ENCODE peak calls at places on chromosomes 11 and 22, in seven cellular contexts. Z is M059J; I is cardiac fibroblast; U is GM23248; H is CD8-positive, alpha-beta memory T cell; C is GM20000; R is NCI-H1694. J is an unnamed sample.

GRCh38 chr11:78131956-78132355 is 7.5 kb downstream of the ALG8 start:
- DNase-seq in Z (peak), I (no peak), U (no peak), H (no peak), C (no peak), R (no peak), J (no peak)

GRCh38 chr22:44983878-44984482 is 25.8 kb downstream of the PHF21B start:
- DNase-seq in Z (no peak), I (no peak), U (no peak), H (no peak), C (no peak), R (no peak), J (no peak)

GRCh38 chr11:6443269-6444003 is 2.6 kb upstream of the HPX start:
- DNase-seq in Z (peak), I (peak), U (peak), H (peak), C (peak), R (peak), J (peak)

GRCh38 chr22:50289942-50290630 is 17.4 kb downstream of the PLXNB2 start:
- DNase-seq in Z (no peak), I (no peak), U (no peak), H (no peak), C (no peak), R (no peak), J (no peak)

GRCh38 chr11:110896358-110896757 is 184.1 kb upstream of the ARHGAP20 start:
- DNase-seq in Z (peak), I (peak), U (peak), H (no peak), C (no peak), R (no peak), J (no peak)

GRCh38 chr22:19889951-19890350 is 35.3 kb upstream of the GNB1L start:
- DNase-seq in Z (no peak), I (no peak), U (no peak), H (no peak), C (no peak), R (no peak), J (no peak)

GRCh38 chr22:42889290-42889689 is 32.2 kb upstream of the ARFGAP3 start:
- DNase-seq in Z (no peak), I (no peak), U (no peak), H (no peak), C (peak), R (no peak), J (no peak)

GRCh38 chr22:19824197-19825015 is 30.3 kb downstream of the GNB1L start:
- DNase-seq in Z (no peak), I (no peak), U (no peak), H (no peak), C (no peak), R (no peak), J (no peak)

GRCh38 chr11:43576834-43577521 is 103.6 kb upstream of the HSD17B12 start:
- DNase-seq in Z (peak), I (peak), U (peak), H (no peak), C (peak), R (no peak), J (peak)

GRCh38 chr22:42192547-42192946 is 61.9 kb upstream of the CYP2D6 start:
- DNase-seq in Z (no peak), I (no peak), U (no peak), H (no peak), C (no peak), R (no peak), J (no peak)

GRCh38 chr11:102383839-102384238 is 36.8 kb downstream of the BIRC2 start:
- DNase-seq in Z (no peak), I (no peak), U (no peak), H (no peak), C (no peak), R (no peak), J (no peak)

GRCh38 chr11:33869511-33870422 is 22.1 kb downstream of the LMO2 start:
- DNase-seq in Z (peak), I (peak), U (peak), H (no peak), C (peak), R (no peak), J (peak)

GRCh38 chr11:92276773-92277172 is 52.2 kb downstream of the FAT3 start:
- DNase-seq in Z (peak), I (no peak), U (peak), H (no peak), C (no peak), R (no peak), J (no peak)

GRCh38 chr11:102780491-102780918 is at the start of gene MMP10:
- DNase-seq in Z (peak), I (peak), U (peak), H (no peak), C (no peak), R (no peak), J (no peak)

GRCh38 chr11:75768909-75769771 is 562 bp downstream of the DGAT2 start:
- DNase-seq in Z (no peak), I (no peak), U (peak), H (no peak), C (no peak), R (no peak), J (no peak)

GRCh38 chr11:16148301-16148787 is 208.0 kb downstream of the SOX6 start:
- DNase-seq in Z (no peak), I (peak), U (no peak), H (no peak), C (no peak), R (no peak), J (peak)

GRCh38 chr11:95147364-95147905 is 57.8 kb downstream of the ENDOD1 start:
- DNase-seq in Z (peak), I (peak), U (peak), H (no peak), C (no peak), R (no peak), J (no peak)

GRCh38 chr11:57097149-57097548 is 84.6 kb upstream of the LRRC55 start:
- DNase-seq in Z (no peak), I (no peak), U (no peak), H (no peak), C (no peak), R (no peak), J (no peak)

GRCh38 chr11:74094393-74094792 is 76.4 kb downstream of the C2CD3 start:
- DNase-seq in Z (no peak), I (no peak), U (no peak), H (no peak), C (no peak), R (no peak), J (no peak)

GRCh38 chr11:113251281-113251680 is 63.1 kb upstream of the TTC12 start:
- DNase-seq in Z (no peak), I (no peak), U (no peak), H (no peak), C (no peak), R (no peak), J (no peak)

GRCh38 chr11:133520707-133521106 is 11.6 kb downstream of the OPCML start:
- DNase-seq in Z (no peak), I (no peak), U (no peak), H (no peak), C (no peak), R (no peak), J (no peak)

GRCh38 chr22:31613286-31613903 is 48.6 kb downstream of the PISD start:
- DNase-seq in Z (no peak), I (no peak), U (no peak), H (no peak), C (no peak), R (no peak), J (no peak)

GRCh38 chr11:125304111-125304639 is 139.6 kb downstream of the PKNOX2 start:
- DNase-seq in Z (no peak), I (no peak), U (no peak), H (no peak), C (no peak), R (no peak), J (no peak)

GRCh38 chr11:68827733-68828132 is 14.0 kb downstream of the CPT1A start:
- DNase-seq in Z (no peak), I (no peak), U (no peak), H (no peak), C (no peak), R (no peak), J (no peak)

GRCh38 chr22:40426671-40427070 is 56.3 kb downstream of the SGSM3 start:
- DNase-seq in Z (peak), I (no peak), U (peak), H (no peak), C (no peak), R (no peak), J (no peak)

GRCh38 chr11:29173660-29174062 is 843.2 kb downstream of the KCNA4 start:
- DNase-seq in Z (peak), I (peak), U (peak), H (no peak), C (no peak), R (no peak), J (no peak)